ENCODE peak calls at places on chromosomes 6 and 20, in ten cellular contexts. K is DMS153; F is activated CD4-positive, alpha-beta T cell treated with anti-CD3 and anti-CD28 coated beads, Interleukin-2, amount 50 U/mL, for 1 hour; E is amniotic stem cell; Q is T47D; J is epithelial cell of prostate; M is nucleus accumbens; T is nephron progenitor cell; G is WERI-Rb-1; P is A673. N is an unnamed sample.

GRCh38 chr6:143698759-143699750 is 21.3 kb downstream of the PHACTR2 start:
- DNase-seq in K (no peak), F (no peak), E (no peak), Q (no peak), J (no peak), M (no peak), T (no peak), G (no peak), P (no peak), N (no peak)

GRCh38 chr20:51876511-51876910 is 74.2 kb upstream of the SALL4 start:
- DNase-seq in K (peak; percentile 50), F (no peak), E (no peak), Q (no peak), J (no peak), M (no peak), T (no peak), G (peak; percentile 28), P (peak; percentile 77), N (no peak)

GRCh38 chr6:169168706-169169105 is 84.9 kb downstream of the THBS2 start:
- DNase-seq in K (no peak), F (no peak), E (no peak), Q (no peak), J (no peak), M (no peak), T (no peak), G (no peak), P (no peak), N (no peak)

GRCh38 chr6:11094411-11094851 is 797 bp downstream of the SMIM13 start:
- DNase-seq in K (peak; percentile 6), F (peak; percentile 30), E (no peak), Q (peak; percentile 34), J (no peak), M (no peak), T (peak; percentile 35), G (peak; percentile 60), P (peak; percentile 39), N (peak; percentile 40)

GRCh38 chr20:24493181-24493580 is 23.8 kb downstream of the SYNDIG1 start:
- DNase-seq in K (no peak), F (no peak), E (no peak), Q (no peak), J (no peak), M (no peak), T (no peak), G (no peak), P (no peak), N (no peak)

GRCh38 chr6:165805604-165806003 is 142.6 kb upstream of the PDE10A start:
- DNase-seq in K (no peak), F (no peak), E (no peak), Q (no peak), J (no peak), M (no peak), T (no peak), G (no peak), P (no peak), N (no peak)

GRCh38 chr6:161272600-161273355 is 1.1 kb downstream of the AGPAT4 start:
- DNase-seq in K (no peak), F (no peak), E (no peak), Q (no peak), J (no peak), M (no peak), T (peak; percentile 34), G (no peak), P (no peak), N (peak; percentile 38)

GRCh38 chr6:161088676-161089328 is 97.2 kb downstream of the MAP3K4 start:
- DNase-seq in K (no peak), F (no peak), E (no peak), Q (no peak), J (no peak), M (no peak), T (peak; percentile 12), G (no peak), P (peak; percentile 9), N (no peak)

GRCh38 chr6:3456794-3457709 is at the start of gene SLC22A23:
- DNase-seq in K (peak; percentile 53), F (peak; percentile 75), E (no peak), Q (peak; percentile 94), J (no peak), M (peak; percentile 34), T (peak; percentile 90), G (peak; percentile 88), P (peak; percentile 66), N (peak; percentile 76)

GRCh38 chr6:37033255-37033654 is 27.8 kb downstream of the FGD2 start:
- DNase-seq in K (no peak), F (no peak), E (no peak), Q (no peak), J (no peak), M (no peak), T (no peak), G (no peak), P (no peak), N (no peak)

GRCh38 chr20:33443006-33443511 is 504 bp downstream of the SNTA1 start:
- DNase-seq in K (no peak), F (peak; percentile 18), E (no peak), Q (peak; percentile 59), J (no peak), M (no peak), T (no peak), G (no peak), P (no peak), N (no peak)

GRCh38 chr6:117783280-117783679 is 108.0 kb downstream of the NUS1 start:
- DNase-seq in K (no peak), F (no peak), E (no peak), Q (no peak), J (no peak), M (peak; percentile 8), T (no peak), G (peak; percentile 14), P (no peak), N (peak; percentile 47)

GRCh38 chr6:134094436-134094835 is 42.0 kb upstream of the SLC2A12 start:
- DNase-seq in K (no peak), F (no peak), E (no peak), Q (no peak), J (no peak), M (no peak), T (no peak), G (no peak), P (peak; percentile 53), N (no peak)

GRCh38 chr20:63376283-63377250 is 15.4 kb upstream of the CHRNA4 start:
- DNase-seq in K (no peak), F (no peak), E (no peak), Q (no peak), J (no peak), M (no peak), T (no peak), G (no peak), P (no peak), N (no peak)

GRCh38 chr6:44035621-44036020 is 91.6 kb downstream of the MRPL14 start:
- DNase-seq in K (no peak), F (no peak), E (no peak), Q (no peak), J (no peak), M (no peak), T (no peak), G (no peak), P (peak; percentile 90), N (no peak)

GRCh38 chr6:26240981-26241770 is 123.8 kb upstream of the BTN3A2 start:
- DNase-seq in K (no peak), F (peak; percentile 26), E (peak; percentile 55), Q (no peak), J (no peak), M (no peak), T (no peak), G (no peak), P (peak; percentile 53), N (no peak)

GRCh38 chr20:6651561-6651960 is 115.9 kb upstream of the BMP2 start:
- DNase-seq in K (no peak), F (no peak), E (no peak), Q (no peak), J (no peak), M (no peak), T (no peak), G (no peak), P (no peak), N (no peak)

GRCh38 chr6:39426057-39426592 is 103.6 kb upstream of the KCNK16 start:
- DNase-seq in K (no peak), F (no peak), E (peak; percentile 19), Q (no peak), J (peak; percentile 43), M (no peak), T (no peak), G (no peak), P (peak; percentile 86), N (peak; percentile 73)

GRCh38 chr6:55512904-55513303 is 66.1 kb downstream of the HMGCLL1 start:
- DNase-seq in K (no peak), F (no peak), E (no peak), Q (no peak), J (no peak), M (no peak), T (no peak), G (no peak), P (no peak), N (no peak)